ENCODE peak calls at places on chromosomes 12 and 14, in six cellular contexts. H is activated CD8-positive, alpha-beta memory T cell treated with anti-CD3 and anti-CD28 coated beads, Interleukin-2, amount 50 U/mL, for 4 hours; C is NCI-H774; L is stimulated activated naive CD4-positive, alpha-beta T cell treated with Interleukin-2 at 50 U/mL for 16 hours; W is foreskin fibroblast; G is M059J. N is an unnamed sample.

GRCh38 chr12:52241205-52241842 is 8.3 kb downstream of the KRT7 start:
- DNase-seq in H (no peak), C (no peak), L (no peak), W (no peak), G (no peak), N (no peak)

GRCh38 chr12:110073049-110073831 is 24.9 kb upstream of the C12orf76 start:
- DNase-seq in H (no peak), C (peak), L (peak), W (no peak), G (peak), N (peak)

GRCh38 chr12:88793091-88793490 is 212.8 kb upstream of the KITLG start:
- DNase-seq in H (no peak), C (no peak), L (no peak), W (peak), G (peak), N (no peak)

GRCh38 chr12:126182619-126183236 is 1117.5 kb downstream of the AACS start:
- DNase-seq in H (no peak), C (no peak), L (no peak), W (no peak), G (no peak), N (peak)

GRCh38 chr14:24365600-24366374 is 2.2 kb upstream of the NFATC4 start:
- DNase-seq in H (peak), C (peak), L (peak), W (peak), G (peak), N (peak)

GRCh38 chr12:51827925-51828818 is 20.3 kb downstream of the FIGNL2 start:
- DNase-seq in H (peak), C (no peak), L (peak), W (peak), G (peak), N (no peak)

GRCh38 chr12:9634177-9634803 is 26.6 kb upstream of the KLRB1 start:
- DNase-seq in H (peak), C (peak), L (peak), W (peak), G (peak), N (peak)

GRCh38 chr12:110379201-110379600 is 24.3 kb downstream of the ANAPC7 start:
- DNase-seq in H (no peak), C (no peak), L (no peak), W (no peak), G (no peak), N (no peak)

GRCh38 chr12:26658991-26659390 is 174.0 kb downstream of the ITPR2 start:
- DNase-seq in H (no peak), C (no peak), L (no peak), W (no peak), G (no peak), N (no peak)

GRCh38 chr14:74202113-74202512 is 37.1 kb upstream of the VSX2 start:
- DNase-seq in H (no peak), C (no peak), L (no peak), W (no peak), G (no peak), N (no peak)

GRCh38 chr14:74085047-74085637 is 386 bp downstream of the LIN52 start:
- DNase-seq in H (no peak), C (no peak), L (peak), W (peak), G (peak), N (peak)

GRCh38 chr14:38723954-38724353 is 379.1 kb downstream of the SEC23A start:
- DNase-seq in H (no peak), C (no peak), L (no peak), W (no peak), G (no peak), N (no peak)

GRCh38 chr12:12086331-12086730 is 15.6 kb downstream of the BCL2L14 start:
- DNase-seq in H (no peak), C (no peak), L (no peak), W (no peak), G (no peak), N (no peak)